ENCODE peak calls at places on chromosomes 16 and 17, in seven cellular contexts. U, A, N, P, Y, F and M are unnamed samples.

GRCh38 chr17:55661359-55661758 is 61.3 kb downstream of the TMEM100 start:
- DNase-seq in A (no peak), F (no peak), N (no peak), Y (no peak), P (no peak), U (no peak), M (no peak)

GRCh38 chr16:2365895-2366294 is 25.4 kb upstream of the ABCA3 start:
- DNase-seq in Y (no peak), P (no peak), F (no peak), U (no peak), N (no peak), A (no peak), M (no peak)

GRCh38 chr17:27567563-27567859 is 63.5 kb upstream of the LGALS9 start:
- DNase-seq in Y (no peak), P (no peak), A (peak; percentile 53), U (no peak), F (no peak), N (no peak), M (peak; percentile 41)

GRCh38 chr16:69126221-69126620 is 6.2 kb downstream of the CHTF8 start:
- DNase-seq in P (no peak), N (no peak), U (no peak), A (no peak), Y (no peak), F (no peak), M (no peak)

GRCh38 chr16:47299587-47299986 is 155.8 kb upstream of the NETO2 start:
- DNase-seq in A (no peak), P (no peak), F (no peak), U (no peak), Y (no peak), N (no peak), M (no peak)

GRCh38 chr17:76204277-76204676 is 36.0 kb downstream of the RNF157 start:
- DNase-seq in N (peak; percentile 36), U (peak; percentile 70), Y (no peak), F (peak; percentile 43), P (no peak), A (no peak), M (no peak)

GRCh38 chr16:11799509-11800384 is 2.7 kb upstream of the ZC3H7A start:
- DNase-seq in F (no peak), A (no peak), U (no peak), Y (peak; percentile 34), N (no peak), P (no peak), M (no peak)

GRCh38 chr17:16328997-16329396 is 24.3 kb downstream of the CENPV start:
- DNase-seq in A (no peak), N (no peak), Y (no peak), F (no peak), P (no peak), U (no peak), M (peak; percentile 82)

GRCh38 chr17:29123111-29123510 is 57.1 kb downstream of the MYO18A start:
- DNase-seq in Y (no peak), A (no peak), U (no peak), N (no peak), P (no peak), F (no peak), M (no peak)

GRCh38 chr17:2030779-2031163 is 818 bp downstream of the DPH1 start:
- DNase-seq in F (no peak), N (peak; percentile 92), A (no peak), P (no peak), Y (no peak), U (no peak), M (peak; percentile 50)

GRCh38 chr16:67431805-67432476 is 1.0 kb downstream of the HSD11B2 start:
- DNase-seq in U (no peak), Y (no peak), P (no peak), N (no peak), F (no peak), A (no peak), M (no peak)

GRCh38 chr17:71438631-71439146 is 682.1 kb upstream of the SOX9 start:
- DNase-seq in P (no peak), A (peak; percentile 24), N (peak; percentile 84), U (peak; percentile 26), Y (no peak), F (peak; percentile 25), M (peak; percentile 65)

GRCh38 chr16:88370365-88370764 is 12.4 kb upstream of the ZNF469 start:
- DNase-seq in F (no peak), A (no peak), Y (no peak), U (no peak), N (no peak), P (no peak), M (no peak)

GRCh38 chr16:11320170-11320569 is 25.1 kb upstream of the RMI2 start:
- DNase-seq in F (no peak), Y (no peak), A (no peak), P (no peak), U (no peak), N (no peak), M (no peak)

GRCh38 chr16:69131749-69132423 is 502 bp downstream of the CHTF8 start:
- DNase-seq in U (peak; percentile 79), P (peak; percentile 63), F (peak; percentile 79), Y (peak; percentile 64), A (peak; percentile 84), N (peak; percentile 83), M (peak; percentile 83)

GRCh38 chr16:17829826-17830225 is 359.1 kb upstream of the XYLT1 start:
- DNase-seq in P (no peak), A (no peak), N (no peak), U (no peak), Y (no peak), F (no peak), M (no peak)

DNA sequence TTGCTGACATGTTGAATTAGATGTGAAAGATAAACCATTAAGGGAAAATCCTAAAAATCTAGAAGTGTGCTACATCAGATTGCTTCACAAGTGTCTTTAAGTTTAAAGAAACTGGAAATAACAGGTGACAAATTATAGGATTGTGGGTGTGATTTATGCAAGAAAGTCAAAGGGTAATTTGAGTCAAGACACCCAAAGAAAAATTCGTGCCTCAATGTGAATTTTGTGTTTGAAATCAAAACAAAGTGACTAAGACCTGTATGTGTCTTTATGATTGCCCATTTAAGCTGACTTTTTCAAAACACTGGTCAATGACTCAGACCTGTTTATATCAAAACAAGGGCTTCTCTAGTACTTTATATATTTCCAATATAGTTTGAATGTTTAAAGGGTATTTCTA is 5.2 kb upstream of the PYY start:
- DNase-seq in N (no peak), A (no peak), U (peak; percentile 60), P (no peak), F (no peak), Y (no peak), M (no peak)
- TF ChIP-seq POLR2A in N (no peak), A (no peak), U (no peak), P (no peak), F (no peak), Y (no peak), M (no peak)

DNA sequence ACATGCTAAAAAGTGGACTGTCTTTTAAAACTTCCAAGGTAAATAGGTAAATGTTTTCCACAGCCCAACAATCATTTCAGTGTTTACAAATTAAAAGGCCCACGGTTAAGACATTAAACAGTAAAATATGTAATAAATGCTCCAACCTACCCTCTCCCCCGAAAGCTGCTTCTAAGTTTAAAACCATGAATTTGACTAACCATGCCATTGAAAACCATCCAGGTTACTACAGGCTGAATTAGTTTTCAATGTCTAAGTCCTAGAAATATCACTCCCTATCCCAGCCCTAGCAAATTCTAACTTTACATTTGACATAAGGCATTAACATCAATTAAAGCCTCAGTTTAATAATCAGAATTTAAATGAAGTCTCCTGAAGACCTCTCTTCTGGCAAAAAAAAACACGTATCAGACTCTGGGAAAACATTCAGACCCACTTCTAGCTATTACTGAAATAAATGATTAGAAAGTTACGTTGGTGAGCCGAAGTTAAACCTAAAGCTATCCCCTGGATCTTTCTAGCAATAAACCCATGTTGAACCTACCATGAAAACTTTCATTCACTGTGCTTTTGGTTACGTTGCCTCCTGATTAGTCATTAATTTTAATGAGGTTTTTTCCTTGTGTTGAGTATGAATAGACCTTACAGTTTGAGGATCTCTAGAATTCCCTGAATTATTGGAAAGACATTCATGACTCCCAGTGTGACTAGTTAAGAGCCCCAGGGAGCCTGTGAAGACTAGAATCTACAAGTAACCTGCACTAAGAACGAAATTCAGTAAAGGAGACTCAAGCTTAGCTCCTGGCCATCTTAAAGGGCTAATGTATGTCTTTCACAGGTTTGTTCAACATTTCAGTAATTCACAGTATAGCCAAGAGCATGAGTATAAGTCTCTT is 1.7 kb upstream of the POLG2 start:
- DNase-seq in Y (no peak), P (no peak), N (no peak), U (no peak), A (no peak), F (no peak), M (no peak)
- TF ChIP-seq POLR2A in Y (no peak), P (no peak), N (no peak), U (no peak), A (no peak), F (peak; percentile 81), M (no peak)

DNA sequence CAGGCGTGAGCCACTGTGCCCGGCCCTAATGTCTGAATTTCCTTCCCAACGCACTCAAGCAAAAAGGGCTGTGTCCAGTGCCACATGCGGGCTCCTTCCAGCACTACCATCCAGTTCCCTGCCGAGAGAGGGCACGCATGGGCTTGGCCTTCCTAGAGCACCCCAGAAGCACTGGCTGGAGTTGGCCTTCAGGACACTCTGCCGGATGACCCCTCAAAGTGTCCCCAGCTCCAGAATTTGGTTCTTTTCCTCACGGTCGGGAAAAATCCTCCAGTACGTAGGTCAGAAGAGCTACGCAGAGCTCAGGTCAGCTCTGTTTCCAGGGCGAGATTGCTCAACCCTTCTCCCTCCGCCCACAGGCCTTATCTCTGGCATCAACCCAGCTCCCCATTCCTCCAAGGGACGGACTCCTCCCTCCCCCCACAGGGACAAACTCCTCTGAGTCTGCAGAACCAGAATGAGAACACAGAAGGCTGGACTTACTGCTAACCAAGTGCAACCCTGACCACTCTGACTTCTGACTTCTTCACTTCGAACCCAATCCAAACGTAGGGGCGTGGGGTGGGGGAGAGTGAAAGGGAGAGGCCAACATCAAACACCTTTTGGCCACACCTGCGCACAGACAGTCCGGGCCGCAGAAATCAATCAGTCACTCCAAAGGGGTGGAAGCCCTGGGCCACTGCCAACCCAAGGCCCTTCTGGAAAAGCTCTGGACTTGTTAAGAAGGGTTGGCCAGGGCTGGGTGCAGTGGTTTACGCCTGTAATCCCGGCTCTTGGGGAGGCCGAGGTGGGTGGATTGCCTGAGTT is 3.6 kb downstream of the CDC42EP4 start:
- DNase-seq in P (peak; percentile 95), A (peak; percentile 97), Y (peak; percentile 37), N (peak; percentile 95), U (peak; percentile 74), F (peak; percentile 91), M (peak; percentile 98)
- TF ChIP-seq POLR2A in P (peak; percentile 62), A (peak; percentile 59), Y (peak; percentile 76), N (no peak), U (no peak), F (peak; percentile 39), M (peak; percentile 74)

DNA sequence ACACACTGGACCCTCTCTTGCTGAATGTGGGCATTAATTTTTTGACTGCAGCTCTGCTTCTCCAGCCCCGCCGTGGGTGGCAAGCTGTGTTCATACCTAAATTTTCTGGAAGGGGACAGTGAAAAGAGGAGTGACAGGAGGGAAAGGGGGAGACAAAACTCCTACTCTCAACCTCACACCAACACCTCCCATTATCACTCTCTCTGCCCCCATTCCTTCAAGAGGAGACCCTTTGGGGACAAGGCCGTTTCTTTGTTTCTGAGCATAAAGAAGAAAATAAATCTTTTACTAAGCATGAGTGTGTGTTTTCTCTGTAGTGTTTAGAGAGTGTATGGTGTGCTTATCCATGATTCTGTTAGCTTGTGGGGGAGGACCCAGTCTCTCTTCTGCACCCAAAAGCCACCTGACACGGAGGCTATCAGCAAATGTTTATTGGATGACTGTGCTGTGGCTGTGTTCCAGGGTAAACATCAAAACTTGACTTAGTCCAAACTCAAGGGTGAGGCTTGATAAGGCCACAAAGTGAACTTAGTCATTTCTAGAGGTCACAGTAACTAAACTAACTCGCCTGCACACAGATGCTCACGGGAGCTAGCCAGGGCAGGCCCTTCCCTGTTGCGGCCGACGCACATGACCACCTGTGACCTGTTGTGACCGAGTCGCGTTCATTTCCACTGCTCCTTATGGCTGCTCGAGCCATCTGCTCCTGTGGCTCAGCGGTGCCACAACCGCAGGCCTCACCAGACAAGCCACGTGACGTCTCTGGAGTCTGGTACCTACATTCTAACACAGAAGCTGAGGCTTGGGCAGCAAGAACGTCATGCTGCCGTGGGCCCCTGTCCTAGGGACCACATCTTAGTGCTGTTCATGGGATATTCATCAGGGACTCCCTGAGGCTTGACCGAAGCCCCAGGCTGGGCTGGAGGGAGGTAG is 9.8 kb upstream of the MED11 start:
- DNase-seq in A (peak; percentile 95), U (peak; percentile 51), Y (peak; percentile 84), P (peak; percentile 60), F (peak; percentile 95), N (peak; percentile 95), M (no peak)
- TF ChIP-seq POLR2A in A (no peak), U (no peak), Y (no peak), P (no peak), F (peak; percentile 69), N (no peak), M (no peak)